ENCODE peak calls at places on chromosomes 6 and 20, in six cellular contexts. T is adrenal gland, N is cardiac muscle cell, C is pancreas, Y is lower lobe of right lung, I is tibial artery. F is an unnamed sample. For H3K4me1, the result is how much of the 10 kb centered on the place peaks cover.

GRCh38 chr6:117601811-117602150 is 530 bp downstream of the GOPC start:
- DNase-seq in T (no peak), N (no peak), C (no peak), Y (no peak), I (no peak), F (peak)

GRCh38 chr6:125210667-125211066 is 57.1 kb downstream of the TPD52L1 start:
- DNase-seq in T (no peak), N (no peak), C (no peak), Y (no peak), I (no peak), F (no peak)

GRCh38 chr6:89999154-89999553 is 104.9 kb downstream of the GJA10 start:
- DNase-seq in T (peak), N (no peak), C (peak), Y (no peak), I (no peak), F (peak)

GRCh38 chr20:40156600-40157307 is 532.3 kb downstream of the MAFB start:
- DNase-seq in T (no peak), N (no peak), C (no peak), Y (no peak), I (no peak), F (no peak)

GRCh38 chr20:3560578-3560977 is 89.8 kb downstream of the ATRN start:
- DNase-seq in T (no peak), N (no peak), C (no peak), Y (no peak), I (no peak), F (no peak)

GRCh38 chr6:56732517-56732916 is 89.8 kb upstream of the DST start:
- DNase-seq in T (no peak), N (no peak), C (no peak), Y (no peak), I (no peak), F (no peak)

GRCh38 chr20:53599910-53600632 is 6.4 kb upstream of the ZNF217 start:
- DNase-seq in T (no peak), N (no peak), C (peak), Y (no peak), I (peak), F (no peak)

GRCh38 chr6:111589366-111589765 is 16.3 kb downstream of the TRAF3IP2 start:
- DNase-seq in T (peak), N (no peak), C (no peak), Y (no peak), I (peak), F (no peak)

GRCh38 chr6:160082627-160083026 is 39.0 kb upstream of the SLC22A1 start:
- DNase-seq in T (no peak), N (no peak), C (no peak), Y (no peak), I (no peak), F (no peak)

GRCh38 chr6:166691199-166691598 is 64.1 kb upstream of the RPS6KA2 start:
- DNase-seq in T (peak), N (peak), C (peak), Y (no peak), I (no peak), F (no peak)

GRCh38 chr6:147222160-147222838 is 18.1 kb downstream of the STXBP5 start:
- DNase-seq in T (no peak), N (peak), C (no peak), Y (no peak), I (no peak), F (no peak)

GRCh38 chr6:3229566-3230274 is 2.3 kb upstream of the TUBB2B start:
- DNase-seq in T (no peak), N (peak), C (no peak), Y (no peak), I (peak), F (no peak)

GRCh38 chr6:33847078-33847477 is 43.3 kb upstream of the MLN start:
- DNase-seq in T (no peak), N (no peak), C (no peak), Y (no peak), I (no peak), F (no peak)

GRCh38 chr20:35254448-35254999 is 23.4 kb downstream of the MMP24OS start:
- DNase-seq in T (no peak), N (no peak), C (no peak), Y (no peak), I (no peak), F (no peak)

GRCh38 chr6:107827541-107827940 is 3.4 kb upstream of the SCML4 start:
- DNase-seq in T (no peak), N (no peak), C (no peak), Y (no peak), I (no peak), F (no peak)

GRCh38 chr6:3419624-3420272 is 37.1 kb downstream of the SLC22A23 start:
- DNase-seq in T (peak), N (no peak), C (no peak), Y (no peak), I (no peak), F (no peak)

GRCh38 chr20:45096781-45097180 is 4.1 kb downstream of the KCNS1 start:
- DNase-seq in T (no peak), N (no peak), C (no peak), Y (no peak), I (no peak), F (no peak)

GRCh38 chr20:45092898-45093297 is 8.0 kb downstream of the KCNS1 start:
- DNase-seq in T (no peak), N (no peak), C (no peak), Y (no peak), I (no peak), F (no peak)

GRCh38 chr20:45094864-45095574 is 5.9 kb downstream of the KCNS1 start:
- DNase-seq in T (no peak), N (no peak), C (no peak), Y (no peak), I (no peak), F (no peak)

GRCh38 chr20:45095753-45096371 is 5.1 kb downstream of the KCNS1 start:
- DNase-seq in T (peak), N (peak), C (peak), Y (no peak), I (no peak), F (peak)

GRCh38 chr20:45094201-45094600 is 6.7 kb downstream of the KCNS1 start:
- DNase-seq in T (no peak), N (no peak), C (no peak), Y (no peak), I (no peak), F (no peak)
- H3K4me1 ChIP-seq in T (under half), N (under half), C (under half), Y (under half), I (under half), F (under half)

GRCh38 chr20:5000263-5001173 is 792 bp downstream of the SLC23A2 start:
- DNase-seq in T (peak), N (peak), C (peak), Y (peak), I (peak), F (peak)

GRCh38 chr20:4999788-5000187 is 1.5 kb downstream of the SLC23A2 start:
- DNase-seq in T (no peak), N (no peak), C (no peak), Y (no peak), I (no peak), F (peak)

GRCh38 chr20:5001174-5002076 is at the start of gene SLC23A2:
- DNase-seq in T (peak), N (peak), C (peak), Y (peak), I (peak), F (peak)

GRCh38 chr20:4997207-4997606 is 4.1 kb downstream of the SLC23A2 start:
- DNase-seq in T (no peak), N (no peak), C (no peak), Y (no peak), I (no peak), F (no peak)

DNA sequence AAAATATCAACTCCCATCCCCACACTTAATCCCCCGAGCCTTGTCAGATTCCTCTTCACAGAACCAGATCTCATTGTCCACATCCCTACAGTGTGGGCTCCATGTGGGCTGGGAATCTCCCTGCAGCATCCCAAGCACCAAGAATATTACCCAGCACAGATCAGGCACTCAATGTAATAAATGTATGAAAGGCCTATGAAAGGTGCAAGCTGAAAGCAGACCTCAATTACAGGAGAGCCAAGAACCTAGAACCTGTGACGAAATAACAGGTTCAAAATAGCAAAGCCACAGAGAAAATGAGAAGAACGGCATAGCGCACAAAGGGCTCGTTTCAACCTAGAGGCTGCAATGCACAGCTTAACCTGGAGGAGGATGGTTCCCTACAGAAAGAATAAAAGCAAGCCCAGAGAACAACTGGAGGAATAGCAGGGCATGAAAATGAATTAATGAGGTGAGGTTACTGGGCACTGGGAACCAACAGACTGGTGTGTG is 3.1 kb downstream of the SLC23A2 start:
- DNase-seq in T (no peak), N (no peak), C (no peak), Y (no peak), I (no peak), F (no peak)
- TF ChIP-seq CTCF in T (peak), N (peak), C (no peak), Y (no peak), I (no peak), F (no peak)

DNA sequence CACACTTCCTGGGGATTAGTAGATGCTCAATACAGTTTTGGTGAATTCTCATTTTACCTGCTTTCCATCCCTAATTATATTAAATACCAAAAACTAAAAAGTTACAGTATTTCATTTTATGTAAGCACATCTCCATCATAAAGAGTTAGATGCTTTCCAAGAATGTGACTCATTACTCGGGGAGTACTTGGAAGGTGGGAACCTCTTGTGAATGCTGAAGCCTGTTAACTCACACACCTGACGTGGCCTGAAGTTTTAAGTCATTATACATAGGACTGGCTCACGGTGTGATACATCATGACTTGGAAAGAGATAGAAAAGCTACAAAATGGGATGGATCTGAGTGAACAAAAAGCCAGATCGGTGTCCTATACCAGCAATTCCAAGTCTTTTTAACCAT is 2.2 kb upstream of the OSER1 start:
- DNase-seq in T (no peak), N (no peak), C (no peak), Y (no peak), I (no peak), F (no peak)
- H3K4me1 ChIP-seq in T (under half), N (under half), C (under half), Y (under half), I (under half), F (under half)

GRCh38 chr6:7701212-7701834 is 24.6 kb upstream of the BMP6 start:
- DNase-seq in T (no peak), N (no peak), C (no peak), Y (no peak), I (no peak), F (no peak)
- TF ChIP-seq CTCF in T (no peak), N (no peak), C (no peak), Y (no peak), I (no peak), F (no peak)

DNA sequence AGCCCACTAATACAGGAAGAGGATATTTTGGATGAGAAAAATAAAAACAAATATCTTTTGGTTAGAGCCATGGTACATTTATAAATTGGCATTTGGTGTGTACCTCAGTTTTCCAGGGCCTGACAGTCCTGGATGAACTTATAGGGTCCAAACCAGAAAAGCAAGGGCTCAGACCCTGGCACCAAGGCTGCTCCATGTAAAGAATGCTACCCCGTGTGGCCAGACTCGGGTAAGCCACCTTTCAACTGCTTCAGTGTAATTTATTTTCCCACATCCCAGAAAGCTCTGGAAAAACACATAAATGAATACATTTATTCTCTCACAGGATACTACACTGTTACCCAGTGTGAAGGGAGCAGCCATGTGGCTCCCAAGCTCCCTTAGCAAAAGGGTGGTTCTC is 13.9 kb downstream of the MRPL14 start:
- DNase-seq in T (no peak), N (no peak), C (no peak), Y (no peak), I (no peak), F (no peak)
- H3K4me1 ChIP-seq in T (under half), N (under half), C (under half), Y (half or more), I (under half), F (under half)

DNA sequence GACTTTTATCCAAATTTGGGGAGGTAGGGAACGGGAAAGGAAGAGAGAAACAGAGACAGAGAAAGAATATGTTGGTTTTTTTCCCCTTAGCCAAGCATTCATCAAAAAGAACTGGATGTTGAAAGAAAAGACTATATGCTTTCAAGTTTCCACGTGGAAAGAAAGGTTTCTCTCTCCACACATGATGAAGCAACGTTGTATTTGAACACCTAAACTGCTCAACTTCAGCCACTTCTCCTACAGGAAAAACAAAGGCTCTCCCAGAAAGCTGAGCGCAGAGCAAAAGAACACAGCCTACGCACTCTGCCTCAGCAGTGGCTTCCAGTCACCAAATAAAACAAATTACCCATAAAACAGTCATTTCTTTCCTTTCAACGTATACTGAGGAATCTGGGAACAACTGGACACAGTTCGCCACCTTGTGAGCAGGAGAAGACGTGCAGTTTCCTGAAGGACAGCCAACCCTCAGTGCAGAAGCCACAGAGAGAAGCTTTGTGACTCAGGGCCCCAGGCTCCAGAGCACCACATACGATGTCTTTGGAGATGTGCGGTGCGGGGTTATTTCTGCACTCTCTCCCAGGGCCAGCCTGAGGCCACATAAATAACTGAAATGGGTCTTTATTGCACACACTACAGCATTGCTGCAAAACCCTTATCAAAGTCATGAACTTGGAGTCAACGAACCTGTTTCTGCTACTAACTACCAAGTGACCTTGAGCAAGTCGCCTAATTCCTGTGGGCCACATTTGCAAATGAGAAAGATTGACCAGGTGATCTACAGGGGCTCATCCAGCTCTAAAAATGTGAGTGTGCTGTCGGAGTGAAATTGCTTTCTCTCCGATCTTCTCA is 10.1 kb downstream of the IL17F start:
- DNase-seq in T (peak), N (peak), C (peak), Y (no peak), I (no peak), F (peak)
- TF ChIP-seq CTCF in T (peak), N (peak), C (peak), Y (peak), I (no peak), F (no peak)

DNA sequence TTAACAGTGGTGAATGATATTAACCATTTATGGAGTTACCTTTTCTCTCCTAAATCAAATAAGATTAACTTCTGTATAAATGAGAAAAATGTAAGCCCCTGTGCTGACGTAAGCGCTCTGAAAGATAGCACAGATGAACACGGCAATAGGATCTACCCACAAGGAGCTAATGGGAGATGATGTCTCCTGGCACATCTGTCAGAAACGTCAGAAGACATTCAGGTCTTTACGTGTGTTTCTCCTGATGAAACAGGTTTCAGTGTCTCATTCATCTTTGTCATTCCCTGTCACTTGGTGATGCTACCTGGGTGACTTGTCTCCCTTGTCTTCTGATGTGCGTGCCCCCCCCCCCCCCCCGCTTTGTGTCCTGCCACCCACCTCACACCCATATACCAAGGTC is 189.7 kb downstream of the DTNBP1 start:
- DNase-seq in T (no peak), N (no peak), C (no peak), Y (no peak), I (no peak), F (no peak)
- H3K4me1 ChIP-seq in T (under half), N (under half), C (under half), Y (under half), I (under half), F (under half)